ENCODE peak calls at places on chromosomes 7 and 10, in ten cellular contexts. T is tibial nerve, S is cardiac muscle cell, G is Peyer's patch, O is body of pancreas, C is stomach, X is heart left ventricle, A is psoas muscle, B is mammary epithelial cell, Q is breast epithelium. W is an unnamed sample. For H3K36me3, the result is how much of the 10 kb centered on the place peaks cover.

GRCh38 chr7:91068136-91068795 is 196.0 kb upstream of the FZD1 start:
- DNase-seq in T (no peak), S (no peak), G (no peak), O (no peak), C (no peak), X (no peak), A (no peak), B (peak), Q (no peak), W (no peak)

GRCh38 chr7:125668321-125668993 is 738.8 kb upstream of the POT1 start:
- DNase-seq in T (no peak), S (no peak), G (no peak), O (no peak), C (no peak), X (no peak), A (no peak), B (no peak), Q (no peak), W (no peak)

GRCh38 chr10:26216577-26216948 is at the start of gene GAD2:
- DNase-seq in T (no peak), S (no peak), G (no peak), O (no peak), C (no peak), X (no peak), A (no peak), B (no peak), Q (no peak), W (peak)

GRCh38 chr10:124534231-124534798 is 72.7 kb downstream of the LHPP start:
- DNase-seq in T (no peak), S (peak), G (peak), O (peak), C (peak), X (peak), A (peak), B (no peak), Q (peak), W (peak)

GRCh38 chr7:83149466-83149865 is 13.2 kb downstream of the PCLO start:
- DNase-seq in T (no peak), S (no peak), G (no peak), O (no peak), C (no peak), X (no peak), A (no peak), B (no peak), Q (no peak), W (no peak)

GRCh38 chr10:75959912-75960311 is 528.5 kb downstream of the LRMDA start:
- DNase-seq in T (no peak), S (no peak), G (no peak), O (no peak), C (no peak), X (no peak), A (no peak), B (no peak), Q (no peak), W (no peak)

GRCh38 chr7:134428942-134429341 is 30.0 kb downstream of the AKR1B1 start:
- DNase-seq in T (no peak), S (no peak), G (no peak), O (no peak), C (no peak), X (no peak), A (no peak), B (no peak), Q (no peak), W (no peak)

GRCh38 chr10:97229322-97229721 is 43.6 kb upstream of the SLIT1 start:
- DNase-seq in T (no peak), S (no peak), G (no peak), O (no peak), C (no peak), X (no peak), A (no peak), B (no peak), Q (no peak), W (no peak)

GRCh38 chr10:128030498-128031072 is 95.6 kb downstream of the MKI67 start:
- DNase-seq in T (no peak), S (no peak), G (no peak), O (no peak), C (no peak), X (no peak), A (no peak), B (no peak), Q (no peak), W (no peak)

GRCh38 chr10:46520941-46521340 is 35.5 kb downstream of the GPRIN2 start:
- DNase-seq in T (no peak), S (no peak), G (peak), O (no peak), C (peak), X (peak), A (peak), B (peak), Q (peak), W (peak)

GRCh38 chr7:27242580-27243339 is at the start of gene EVX1:
- DNase-seq in T (no peak), S (no peak), G (no peak), O (no peak), C (no peak), X (no peak), A (no peak), B (no peak), Q (no peak), W (peak)

GRCh38 chr7:25384820-25385560 is 156.7 kb upstream of the NPVF start:
- DNase-seq in T (no peak), S (no peak), G (no peak), O (no peak), C (no peak), X (no peak), A (no peak), B (no peak), Q (no peak), W (no peak)

GRCh38 chr7:150904342-150904909 is 52.1 kb downstream of the AOC1 start:
- DNase-seq in T (no peak), S (no peak), G (no peak), O (no peak), C (no peak), X (no peak), A (no peak), B (no peak), Q (no peak), W (no peak)

GRCh38 chr7:79506481-79506880 is 53.0 kb upstream of the MAGI2 start:
- DNase-seq in T (no peak), S (peak), G (no peak), O (no peak), C (no peak), X (no peak), A (no peak), B (no peak), Q (no peak), W (peak)

GRCh38 chr10:4144802-4145201 is 359.8 kb upstream of the KLF6 start:
- DNase-seq in T (no peak), S (no peak), G (no peak), O (no peak), C (no peak), X (no peak), A (no peak), B (peak), Q (no peak), W (no peak)

GRCh38 chr10:109977382-109977806 is 30.4 kb upstream of the ADD3 start:
- DNase-seq in T (no peak), S (no peak), G (peak), O (peak), C (peak), X (peak), A (no peak), B (no peak), Q (no peak), W (no peak)

GRCh38 chr7:73992104-73992562 is 35.8 kb upstream of the ELN start:
- DNase-seq in T (no peak), S (peak), G (peak), O (peak), C (peak), X (peak), A (no peak), B (no peak), Q (no peak), W (no peak)

GRCh38 chr10:10792681-10793080 is 225.0 kb upstream of the CELF2 start:
- DNase-seq in T (no peak), S (peak), G (no peak), O (no peak), C (no peak), X (no peak), A (no peak), B (peak), Q (no peak), W (no peak)

DNA sequence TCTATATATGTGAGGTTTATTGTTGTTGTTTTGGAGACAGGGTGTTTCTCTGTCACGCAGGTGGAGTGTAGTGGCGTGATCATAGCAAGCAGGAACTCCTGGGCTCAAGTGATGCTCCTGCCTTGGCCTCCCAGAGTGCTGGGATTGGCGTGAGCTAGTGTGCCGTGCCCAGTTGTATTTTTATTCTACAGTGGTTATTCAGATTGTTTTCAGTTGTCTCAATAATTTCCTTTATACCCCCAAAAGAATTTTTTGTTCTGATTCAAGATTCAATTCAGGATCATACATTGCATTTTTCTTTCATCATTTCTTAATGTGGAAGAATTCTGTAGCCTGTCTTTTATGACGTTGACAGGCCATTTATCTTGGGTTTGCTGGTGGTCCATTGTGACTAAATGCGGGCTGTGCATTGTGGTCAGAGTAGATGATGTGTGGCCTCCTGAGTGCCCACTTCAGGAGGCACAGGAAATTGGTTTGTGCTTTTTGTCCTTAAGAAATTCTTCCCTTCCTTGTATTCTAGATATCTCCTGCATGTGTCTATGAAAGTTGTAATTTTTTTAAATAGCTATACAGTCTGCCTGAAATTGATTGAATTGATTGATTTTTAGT is 22.9 kb downstream of the RBM33 start:
- DNase-seq in T (no peak), S (no peak), G (no peak), O (no peak), C (no peak), X (no peak), A (no peak), B (no peak), Q (no peak), W (no peak)
- TF ChIP-seq CTCF in T (no peak), S (no peak), G (no peak), O (no peak), C (no peak), X (no peak), A (no peak), B (no peak), Q (no peak), W (no peak)

GRCh38 chr10:73591578-73591902 is 398 bp upstream of the USP54 start:
- DNase-seq in T (no peak), S (peak), G (no peak), O (no peak), C (no peak), X (no peak), A (no peak), B (no peak), Q (no peak), W (peak)
- H3K36me3 ChIP-seq in T (under half), S (under half), G (under half), O (under half), C (under half), X (under half), A (under half), B (under half), Q (under half), W (under half)

GRCh38 chr7:351681-352480 is 61.9 kb downstream of the FOXL3 start:
- DNase-seq in T (no peak), S (no peak), G (peak), O (no peak), C (no peak), X (no peak), A (no peak), B (no peak), Q (no peak), W (no peak)
- H3K27ac ChIP-seq in T (no peak), S (no peak), G (no peak), O (no peak), C (no peak), X (no peak), A (no peak), B (no peak), Q (no peak), W (no peak)

DNA sequence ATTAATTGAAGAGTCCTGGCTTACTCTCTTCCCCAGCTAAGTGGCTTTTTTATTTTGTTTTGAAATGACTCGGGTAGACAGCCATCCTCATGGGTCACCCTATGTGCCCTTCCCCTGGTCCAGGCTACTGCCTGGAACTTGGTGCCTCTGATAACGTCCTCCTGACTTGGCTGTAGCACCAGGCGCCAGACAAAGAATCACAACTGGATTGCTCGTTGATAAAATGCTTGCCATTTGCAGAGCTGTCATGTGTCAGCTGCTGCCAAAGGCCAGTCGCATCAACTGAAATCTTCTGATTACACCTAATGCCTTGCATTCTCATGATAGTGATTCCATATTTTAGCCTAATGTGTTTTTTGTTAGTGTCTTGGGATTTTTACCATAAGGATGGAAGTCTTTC is 27.4 kb upstream of the ABLIM1 start:
- DNase-seq in T (no peak), S (peak), G (no peak), O (peak), C (no peak), X (peak), A (no peak), B (no peak), Q (no peak), W (no peak)
- TF ChIP-seq CTCF in T (no peak), S (no peak), G (no peak), O (no peak), C (no peak), X (no peak), A (no peak), B (no peak), Q (no peak), W (no peak)

GRCh38 chr10:68001000-68001399 is 74.1 kb downstream of the HERC4 start:
- DNase-seq in T (no peak), S (no peak), G (no peak), O (no peak), C (no peak), X (no peak), A (no peak), B (no peak), Q (no peak), W (no peak)

GRCh38 chr10:68007356-68007755 is 67.7 kb downstream of the HERC4 start:
- DNase-seq in T (no peak), S (no peak), G (no peak), O (no peak), C (no peak), X (no peak), A (no peak), B (no peak), Q (no peak), W (no peak)

GRCh38 chr10:68001539-68001938 is 73.5 kb downstream of the HERC4 start:
- DNase-seq in T (no peak), S (no peak), G (no peak), O (no peak), C (no peak), X (no peak), A (no peak), B (no peak), Q (no peak), W (no peak)
- H3K36me3 ChIP-seq in T (half or more), S (under half), G (under half), O (under half), C (under half), X (under half), A (under half), B (under half), Q (under half), W (under half)

DNA sequence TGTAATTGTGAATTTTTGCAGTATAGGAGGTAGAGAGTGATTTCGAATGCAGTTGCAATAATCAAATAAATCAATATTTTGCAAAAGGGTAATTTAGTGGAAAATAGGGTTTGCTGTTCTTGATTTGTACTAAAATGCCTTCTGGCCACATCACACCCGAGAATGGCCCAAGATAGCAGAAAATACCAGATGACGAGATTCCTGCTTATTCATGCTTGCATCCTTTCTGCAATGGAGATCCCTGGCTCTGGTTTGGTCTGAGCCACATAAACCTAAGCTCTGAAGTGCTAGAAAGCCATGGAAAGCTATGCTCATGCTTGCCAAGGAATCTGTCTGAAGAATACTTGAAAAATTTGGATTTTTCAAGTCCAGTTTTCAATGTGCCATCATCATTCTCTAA is 634.2 kb upstream of the COBL start:
- DNase-seq in T (no peak), S (no peak), G (no peak), O (no peak), C (no peak), X (no peak), A (no peak), B (no peak), Q (no peak), W (no peak)
- H3K27ac ChIP-seq in T (no peak), S (no peak), G (no peak), O (no peak), C (no peak), X (no peak), A (no peak), B (no peak), Q (no peak), W (peak)

DNA sequence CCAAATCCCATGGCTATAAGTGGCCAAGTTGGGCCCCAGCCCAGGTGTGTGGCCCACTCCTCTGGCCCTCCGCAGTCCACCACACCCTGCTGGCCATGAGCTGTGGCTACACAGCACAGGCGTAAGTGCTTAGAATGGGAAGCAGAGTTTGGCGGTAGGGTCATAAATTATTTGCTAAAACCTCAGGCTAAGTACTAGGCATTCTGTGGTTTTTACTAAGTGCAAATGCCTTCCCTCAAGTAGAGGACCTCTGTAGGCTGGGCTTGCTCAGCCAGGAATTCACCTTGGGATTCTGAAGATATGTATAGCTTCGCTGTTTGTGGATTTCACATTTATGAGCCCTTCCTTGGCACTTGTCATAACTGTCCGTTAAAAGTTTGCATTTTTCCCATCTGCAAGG is 44.8 kb upstream of the LOXL4 start:
- DNase-seq in T (no peak), S (no peak), G (no peak), O (no peak), C (no peak), X (no peak), A (no peak), B (no peak), Q (no peak), W (no peak)
- TF ChIP-seq CTCF in T (no peak), S (no peak), G (no peak), O (no peak), C (no peak), X (no peak), A (no peak), B (no peak), Q (no peak), W (peak)

GRCh38 chr7:2232766-2233520 is at the start of gene MAD1L1:
- DNase-seq in T (peak), S (peak), G (peak), O (peak), C (peak), X (peak), A (peak), B (peak), Q (peak), W (peak)
- H3K36me3 ChIP-seq in T (half or more), S (under half), G (under half), O (under half), C (half or more), X (under half), A (under half), B (under half), Q (under half), W (half or more)